ENCODE peak calls at places on chromosomes 7 and 10, in seven cellular contexts. W is HepG2, V is Panc1, I is psoas muscle, E is gastrocnemius medialis, N is right lobe of liver, Q is lung. X is an unnamed sample.

GRCh38 chr10:23439452-23439919 is 611 bp downstream of the OTUD1 start:
- ATAC-seq in N (no peak), V (peak), Q (no peak), W (peak), I (no peak), E (peak), X (peak)

GRCh38 chr10:127928021-127928806 is 21.3 kb downstream of the PTPRE start:
- ATAC-seq in Q (peak), N (no peak), I (no peak), E (no peak), V (peak), W (no peak), X (no peak)

GRCh38 chr10:7258948-7259523 is 151.8 kb downstream of the SFMBT2 start:
- ATAC-seq in W (no peak), Q (no peak), V (no peak), I (no peak), E (no peak), N (no peak), X (no peak)

GRCh38 chr7:30912454-30912985 is 867 bp downstream of the AQP1 start:
- ATAC-seq in N (no peak), E (no peak), Q (no peak), W (no peak), V (no peak), I (no peak), X (no peak)

GRCh38 chr7:45143616-45144015 is 14.0 kb upstream of the RAMP3 start:
- ATAC-seq in W (peak), Q (no peak), I (no peak), V (no peak), N (no peak), E (no peak), X (no peak)

GRCh38 chr10:68595513-68595912 is 35.4 kb downstream of the TET1 start:
- ATAC-seq in Q (no peak), I (no peak), E (no peak), N (no peak), V (no peak), W (no peak), X (no peak)

GRCh38 chr7:136179829-136180721 is 202.9 kb upstream of the MTPN start:
- ATAC-seq in W (no peak), Q (no peak), I (no peak), N (no peak), E (no peak), V (no peak), X (no peak)

GRCh38 chr7:102096706-102097427 is 189.8 kb upstream of the SH2B2 start:
- ATAC-seq in E (no peak), I (no peak), N (no peak), Q (no peak), V (no peak), W (no peak), X (no peak)

GRCh38 chr7:31145339-31145738 is 93.2 kb downstream of the ADCYAP1R1 start:
- ATAC-seq in N (no peak), W (no peak), Q (no peak), V (no peak), I (no peak), E (no peak), X (no peak)

GRCh38 chr10:33927347-33927746 is 592.9 kb upstream of the NRP1 start:
- ATAC-seq in W (no peak), I (no peak), Q (no peak), V (no peak), N (no peak), E (no peak), X (no peak)

GRCh38 chr10:87651801-87652200 is 7.9 kb upstream of the PAPSS2 start:
- ATAC-seq in I (no peak), N (no peak), E (no peak), Q (no peak), V (no peak), W (no peak), X (no peak)

GRCh38 chr10:104478380-104478779 is 124.7 kb downstream of the CFAP58 start:
- ATAC-seq in I (no peak), Q (no peak), V (no peak), W (no peak), N (no peak), E (no peak), X (no peak)

GRCh38 chr7:42932861-42933591 is 850 bp downstream of the MRPL32 start:
- ATAC-seq in I (no peak), N (peak), W (peak), Q (no peak), V (peak), E (peak), X (no peak)

GRCh38 chr7:74461970-74462706 is 8.4 kb downstream of the GTF2IRD1 start:
- ATAC-seq in E (no peak), I (no peak), V (peak), N (no peak), W (no peak), Q (no peak), X (no peak)

GRCh38 chr10:60420991-60421894 is 31.6 kb upstream of the ANK3 start:
- ATAC-seq in W (no peak), Q (peak), N (peak), V (no peak), I (no peak), E (no peak), X (no peak)

GRCh38 chr7:91988213-91988612 is 47.6 kb downstream of the AKAP9 start:
- ATAC-seq in N (peak), I (no peak), W (peak), E (no peak), Q (no peak), V (no peak), X (no peak)

GRCh38 chr10:87650838-87651237 is 8.8 kb upstream of the PAPSS2 start:
- ATAC-seq in N (no peak), Q (no peak), I (no peak), W (no peak), E (no peak), V (no peak), X (no peak)

GRCh38 chr10:72037266-72037665 is 51.1 kb downstream of the SPOCK2 start:
- ATAC-seq in Q (no peak), W (no peak), N (no peak), V (no peak), I (no peak), E (no peak), X (no peak)

GRCh38 chr7:102291056-102291915 is 4.6 kb downstream of the SH2B2 start:
- ATAC-seq in W (no peak), V (no peak), Q (no peak), E (no peak), N (no peak), I (no peak), X (no peak)

GRCh38 chr7:83947260-83947659 is 247.3 kb downstream of the SEMA3A start:
- ATAC-seq in N (peak), E (no peak), Q (no peak), W (peak), I (no peak), V (no peak), X (no peak)

GRCh38 chr10:124156524-124157225 is 63.3 kb upstream of the CHST15 start:
- ATAC-seq in I (peak), Q (no peak), V (no peak), W (peak), E (no peak), N (peak), X (no peak)
- TF ChIP-seq CTCF in I (no peak), Q (no peak), V (no peak), W (peak), E (no peak), N (no peak), X (no peak)

GRCh38 chr7:139384611-139385010 is 24.9 kb downstream of the LUC7L2 start:
- ATAC-seq in I (no peak), W (no peak), V (no peak), Q (no peak), N (no peak), E (no peak), X (no peak)

GRCh38 chr7:139387594-139387993 is 27.9 kb downstream of the LUC7L2 start:
- ATAC-seq in W (no peak), N (no peak), I (no peak), Q (no peak), E (no peak), V (no peak), X (no peak)

DNA sequence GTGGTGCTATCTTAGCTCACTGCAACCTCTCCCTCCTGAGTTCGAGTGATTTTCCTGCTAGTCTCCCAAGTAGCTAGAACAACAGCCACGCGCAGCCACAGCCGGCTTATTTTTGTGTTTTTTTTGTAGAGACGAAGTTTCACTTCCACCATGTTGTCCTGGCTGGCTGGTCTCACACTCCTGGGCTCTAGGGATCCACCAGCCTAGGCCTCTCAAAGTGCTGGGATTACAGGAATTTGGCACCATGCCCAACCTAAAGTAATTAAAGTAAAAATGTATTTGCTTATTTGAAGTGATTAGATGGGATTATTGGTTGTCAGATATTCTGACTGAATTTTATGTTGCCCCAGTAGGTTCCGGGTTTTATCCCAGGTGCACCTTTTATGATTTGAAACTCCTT is 22.7 kb downstream of the LUC7L2 start:
- ATAC-seq in E (no peak), W (no peak), N (peak), I (no peak), Q (no peak), V (no peak), X (no peak)
- H3K4me3 ChIP-seq in E (no peak), W (no peak), N (no peak), I (no peak), Q (no peak), V (no peak), X (no peak)

GRCh38 chr10:26860026-26860541 is 674 bp downstream of the ABI1 start:
- ATAC-seq in V (peak), E (peak), I (peak), N (peak), Q (peak), W (peak), X (peak)
- H3K27ac ChIP-seq in V (peak), E (peak), I (peak), N (peak), Q (peak), W (peak), X (peak)

DNA sequence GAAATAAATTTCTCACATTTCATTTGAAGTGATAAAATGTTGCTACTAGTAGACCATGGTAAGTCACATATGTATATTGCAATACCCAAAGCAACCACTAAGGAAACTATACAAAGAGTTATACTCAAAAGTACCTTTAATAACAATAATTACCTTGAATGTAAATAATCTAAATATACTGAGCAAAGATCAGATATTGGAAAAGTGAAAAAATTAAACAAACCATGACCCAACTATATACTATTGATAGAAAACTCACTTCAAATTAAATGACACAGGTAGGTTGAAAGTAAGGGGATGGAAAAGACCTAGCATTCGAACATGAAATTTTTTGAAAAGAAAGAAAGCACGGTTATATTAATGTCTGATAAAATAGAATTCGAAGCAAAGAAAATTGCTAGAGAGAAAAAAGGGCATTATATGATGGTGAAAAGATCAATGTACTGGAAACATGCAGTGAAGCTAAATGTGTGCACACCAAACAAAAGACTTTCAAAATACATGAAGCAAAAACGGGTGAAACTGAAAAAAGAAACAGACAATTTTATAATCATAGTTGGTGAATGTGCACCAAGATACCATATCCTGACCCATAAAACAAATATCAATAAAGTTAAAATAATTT is 29.1 kb downstream of the TFPI2 start:
- ATAC-seq in N (no peak), W (no peak), V (no peak), Q (no peak), I (no peak), E (no peak), X (no peak)
- TF ChIP-seq CTCF in N (peak), W (no peak), V (peak), Q (no peak), I (peak), E (no peak), X (no peak)

GRCh38 chr7:142298631-142299030 is 40.8 kb upstream of the PRSS58 start:
- ATAC-seq in N (no peak), V (no peak), I (no peak), Q (peak), W (no peak), E (no peak), X (no peak)

GRCh38 chr7:142301923-142302550 is 44.2 kb upstream of the PRSS58 start:
- ATAC-seq in E (no peak), N (no peak), V (no peak), W (no peak), Q (no peak), I (no peak), X (no peak)

GRCh38 chr7:142301299-142301698 is 43.4 kb upstream of the PRSS58 start:
- ATAC-seq in N (no peak), I (no peak), Q (no peak), V (no peak), E (no peak), W (no peak), X (no peak)

GRCh38 chr7:142299226-142299625 is 41.4 kb upstream of the PRSS58 start:
- ATAC-seq in V (no peak), Q (no peak), I (no peak), N (no peak), E (no peak), W (no peak), X (no peak)

DNA sequence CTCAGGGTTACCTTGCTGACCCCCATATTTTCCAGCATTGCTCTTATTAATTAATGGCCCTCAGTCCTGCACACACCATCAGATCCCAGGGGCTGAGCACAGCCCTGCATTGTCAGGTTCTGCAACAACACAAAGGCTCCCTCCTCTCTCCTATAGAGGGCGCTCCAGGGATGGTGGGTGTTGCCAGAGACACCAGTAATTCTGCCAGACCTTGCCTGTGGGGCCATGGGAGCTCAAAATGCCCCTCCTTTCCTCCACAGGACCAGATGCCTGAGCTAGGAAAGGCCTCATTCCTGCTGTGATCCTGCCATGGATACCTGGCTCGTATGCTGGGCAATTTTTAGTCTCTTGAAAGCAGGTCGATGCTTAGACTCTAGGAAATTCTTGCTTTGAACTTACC is 42.8 kb upstream of the PRSS58 start:
- ATAC-seq in E (no peak), I (no peak), W (peak), N (no peak), Q (no peak), V (no peak), X (no peak)
- H3K4me3 ChIP-seq in E (no peak), I (no peak), W (no peak), N (no peak), Q (no peak), V (no peak), X (no peak)

X was measured in gastroesophageal sphincter.